ENCODE peak calls at places on chromosome 19, in ten cellular contexts. D, C, J, L, H, P, U, V, B and W are unnamed samples.

GRCh38 chr19:45440873-45441654 is 17.3 kb upstream of the ERCC1 start:
- DNase-seq in D (no peak), C (no peak), J (peak), L (no peak), H (peak), P (no peak), U (no peak), V (no peak), B (no peak), W (peak)

GRCh38 chr19:9115307-9115813 is at the start of gene OR7G1:
- DNase-seq in D (no peak), C (no peak), J (no peak), L (no peak), H (no peak), P (no peak), U (no peak), V (peak), B (no peak), W (no peak)

GRCh38 chr19:16376241-16376640 is 51.6 kb downstream of the KLF2 start:
- DNase-seq in D (no peak), C (no peak), J (no peak), L (no peak), H (no peak), P (no peak), U (no peak), V (no peak), B (no peak), W (no peak)

GRCh38 chr19:4358709-4359626 is 15.6 kb downstream of the MPND start:
- DNase-seq in D (no peak), C (no peak), J (no peak), L (no peak), H (no peak), P (no peak), U (no peak), V (no peak), B (no peak), W (no peak)

GRCh38 chr19:56507446-56508281 is at the start of gene ZNF471:
- DNase-seq in D (peak), C (peak), J (peak), L (peak), H (peak), P (peak), U (peak), V (peak), B (peak), W (peak)

GRCh38 chr19:4229179-4229931 is at the start of gene EBI3:
- DNase-seq in D (peak), C (no peak), J (peak), L (no peak), H (peak), P (peak), U (no peak), V (peak), B (peak), W (peak)

GRCh38 chr19:35055715-35056179 is 14.2 kb downstream of the HPN start:
- DNase-seq in D (no peak), C (no peak), J (no peak), L (no peak), H (no peak), P (no peak), U (no peak), V (no peak), B (no peak), W (no peak)

GRCh38 chr19:1455336-1456120 is 5.6 kb downstream of the APC2 start:
- DNase-seq in D (peak), C (no peak), J (peak), L (no peak), H (peak), P (peak), U (peak), V (peak), B (peak), W (no peak)

GRCh38 chr19:35207391-35207871 is 21.1 kb downstream of the FAM187B start:
- DNase-seq in D (no peak), C (no peak), J (no peak), L (no peak), H (no peak), P (no peak), U (peak), V (no peak), B (no peak), W (no peak)

GRCh38 chr19:6088677-6089063 is 21.6 kb downstream of the RFX2 start:
- DNase-seq in D (no peak), C (no peak), J (no peak), L (no peak), H (no peak), P (no peak), U (no peak), V (no peak), B (peak), W (peak)

GRCh38 chr19:44498988-44499387 is 1.3 kb downstream of the ZNF180 start:
- DNase-seq in D (peak), C (no peak), J (no peak), L (no peak), H (no peak), P (no peak), U (no peak), V (no peak), B (no peak), W (no peak)

GRCh38 chr19:50718255-50719118 is 1.1 kb downstream of the SHANK1 start:
- DNase-seq in D (no peak), C (no peak), J (peak), L (no peak), H (no peak), P (no peak), U (no peak), V (no peak), B (no peak), W (no peak)